ENCODE peak calls at places on chromosome 3, in five cellular contexts. One of them, this sample, is unnamed.

GRCh38 chr3:71060536-71060935 is 523.0 kb downstream of the FOXP1 start:
- DNase-seq in colonic mucosa: no peak
- DNase-seq in adrenal gland: no peak
- DNase-seq in choroid plexus epithelial cell: no peak
- DNase-seq in pancreas: no peak
- DNase-seq in this sample: no peak

GRCh38 chr3:46679681-46680080 is 13.8 kb downstream of the ALS2CL start:
- DNase-seq in colonic mucosa: no peak
- DNase-seq in pancreas: no peak
- DNase-seq in choroid plexus epithelial cell: no peak
- DNase-seq in adrenal gland: no peak
- DNase-seq in this sample: no peak

GRCh38 chr3:161142486-161142885 is 37.3 kb upstream of the B3GALNT1 start:
- DNase-seq in colonic mucosa: no peak
- DNase-seq in pancreas: no peak
- DNase-seq in choroid plexus epithelial cell: peak; percentile 13
- DNase-seq in adrenal gland: no peak
- DNase-seq in this sample: no peak

GRCh38 chr3:170735821-170736220 is 134.2 kb downstream of the RPL22L1 start:
- DNase-seq in choroid plexus epithelial cell: no peak
- DNase-seq in colonic mucosa: no peak
- DNase-seq in adrenal gland: no peak
- DNase-seq in pancreas: no peak
- DNase-seq in this sample: no peak

GRCh38 chr3:112782481-112782880 is 64.2 kb downstream of the CD200R1L start:
- DNase-seq in colonic mucosa: no peak
- DNase-seq in pancreas: no peak
- DNase-seq in adrenal gland: no peak
- DNase-seq in choroid plexus epithelial cell: no peak
- DNase-seq in this sample: no peak

GRCh38 chr3:72301779-72302178 is 516.8 kb upstream of the PROK2 start:
- DNase-seq in adrenal gland: no peak
- DNase-seq in pancreas: peak; percentile 62
- DNase-seq in choroid plexus epithelial cell: no peak
- DNase-seq in colonic mucosa: peak; percentile 30
- DNase-seq in this sample: no peak

GRCh38 chr3:119643094-119643493 is 17.3 kb downstream of the POPDC2 start:
- DNase-seq in adrenal gland: no peak
- DNase-seq in colonic mucosa: no peak
- DNase-seq in pancreas: no peak
- DNase-seq in choroid plexus epithelial cell: no peak
- DNase-seq in this sample: no peak

GRCh38 chr3:78900426-78900825 is 867.4 kb downstream of the ROBO1 start:
- DNase-seq in pancreas: no peak
- DNase-seq in adrenal gland: no peak
- DNase-seq in choroid plexus epithelial cell: peak; percentile 51
- DNase-seq in colonic mucosa: no peak
- DNase-seq in this sample: no peak

GRCh38 chr3:186277268-186277909 is 84.6 kb downstream of the DGKG start:
- DNase-seq in pancreas: no peak
- DNase-seq in adrenal gland: peak; percentile 58
- DNase-seq in choroid plexus epithelial cell: peak; percentile 87
- DNase-seq in colonic mucosa: no peak
- DNase-seq in this sample: no peak

GRCh38 chr3:12300137-12300536 is 11.3 kb downstream of the PPARG start:
- DNase-seq in pancreas: no peak
- DNase-seq in adrenal gland: no peak
- DNase-seq in choroid plexus epithelial cell: no peak
- DNase-seq in colonic mucosa: no peak
- DNase-seq in this sample: no peak

GRCh38 chr3:172717493-172718088 is 6.7 kb upstream of the NCEH1 start:
- DNase-seq in adrenal gland: no peak
- DNase-seq in choroid plexus epithelial cell: peak; percentile 28
- DNase-seq in colonic mucosa: no peak
- DNase-seq in pancreas: no peak
- DNase-seq in this sample: no peak
- TF ChIP-seq CTCF in adrenal gland: no peak
- TF ChIP-seq CTCF in choroid plexus epithelial cell: peak; percentile 39
- TF ChIP-seq CTCF in colonic mucosa: peak; percentile 15
- TF ChIP-seq CTCF in pancreas: peak; percentile 11
- TF ChIP-seq CTCF in this sample: no peak

GRCh38 chr3:34367521-34367920 is 569.1 kb downstream of the PDCD6IP start:
- DNase-seq in choroid plexus epithelial cell: no peak
- DNase-seq in colonic mucosa: no peak
- DNase-seq in pancreas: no peak
- DNase-seq in adrenal gland: no peak
- DNase-seq in this sample: no peak
- TF ChIP-seq CTCF in choroid plexus epithelial cell: no peak
- TF ChIP-seq CTCF in colonic mucosa: no peak
- TF ChIP-seq CTCF in pancreas: no peak
- TF ChIP-seq CTCF in adrenal gland: no peak
- TF ChIP-seq CTCF in this sample: no peak

GRCh38 chr3:191523099-191523498 is 62.1 kb downstream of the PYDC2 start:
- DNase-seq in colonic mucosa: no peak
- DNase-seq in adrenal gland: no peak
- DNase-seq in choroid plexus epithelial cell: no peak
- DNase-seq in pancreas: no peak
- DNase-seq in this sample: no peak
- TF ChIP-seq CTCF in colonic mucosa: no peak
- TF ChIP-seq CTCF in adrenal gland: no peak
- TF ChIP-seq CTCF in choroid plexus epithelial cell: no peak
- TF ChIP-seq CTCF in pancreas: no peak
- TF ChIP-seq CTCF in this sample: no peak

DNA sequence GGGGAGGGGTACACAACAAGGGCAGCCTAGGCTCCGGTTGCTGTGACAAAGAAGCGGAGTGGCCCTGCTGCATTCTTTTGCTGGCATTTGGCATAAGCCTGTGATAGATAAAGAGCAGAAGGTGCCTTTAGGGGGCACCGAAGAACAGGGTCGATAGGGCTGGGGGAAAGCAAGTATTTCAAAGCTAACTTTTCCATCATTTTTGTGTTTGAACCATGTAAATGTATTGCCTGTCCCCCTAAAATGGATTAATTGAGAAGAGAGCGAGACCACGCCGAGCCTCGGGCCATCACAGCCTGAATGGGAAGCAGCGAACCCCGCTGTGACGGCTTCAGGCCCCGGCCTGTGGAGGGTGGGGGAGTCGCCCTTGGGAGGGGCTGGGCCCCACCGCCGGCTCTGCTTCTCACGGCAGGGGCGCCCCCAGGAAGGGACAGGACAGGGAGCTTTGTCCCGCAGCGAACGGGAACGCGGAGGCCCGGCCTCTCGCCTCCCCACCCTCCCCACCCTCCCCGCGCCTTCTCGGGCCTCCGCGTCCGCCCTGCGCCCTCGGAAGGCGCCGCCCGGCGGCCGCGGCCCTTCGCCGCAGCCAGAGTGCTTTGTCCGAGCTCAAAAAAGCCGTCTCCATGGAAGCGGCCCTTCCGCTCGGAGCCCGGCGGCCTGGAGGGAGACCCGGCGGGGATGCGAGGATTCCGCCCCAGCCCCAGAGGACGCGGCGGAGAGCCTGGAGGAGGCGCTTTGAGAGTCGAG is 32.4 kb upstream of the ALDH1L1 start:
- DNase-seq in adrenal gland: peak; percentile 57
- DNase-seq in pancreas: peak; percentile 69
- DNase-seq in choroid plexus epithelial cell: peak; percentile 64
- DNase-seq in colonic mucosa: no peak
- DNase-seq in this sample: peak; percentile 78
- TF ChIP-seq CTCF in adrenal gland: peak; percentile 15
- TF ChIP-seq CTCF in pancreas: peak; percentile 8
- TF ChIP-seq CTCF in choroid plexus epithelial cell: peak; percentile 34
- TF ChIP-seq CTCF in colonic mucosa: no peak
- TF ChIP-seq CTCF in this sample: peak; percentile 40

GRCh38 chr3:191065183-191065805 is 133.7 kb upstream of the OSTN start:
- DNase-seq in colonic mucosa: no peak
- DNase-seq in adrenal gland: no peak
- DNase-seq in pancreas: no peak
- DNase-seq in choroid plexus epithelial cell: peak; percentile 65
- DNase-seq in this sample: no peak
- TF ChIP-seq CTCF in colonic mucosa: no peak
- TF ChIP-seq CTCF in adrenal gland: no peak
- TF ChIP-seq CTCF in pancreas: no peak
- TF ChIP-seq CTCF in choroid plexus epithelial cell: no peak
- TF ChIP-seq CTCF in this sample: no peak

DNA sequence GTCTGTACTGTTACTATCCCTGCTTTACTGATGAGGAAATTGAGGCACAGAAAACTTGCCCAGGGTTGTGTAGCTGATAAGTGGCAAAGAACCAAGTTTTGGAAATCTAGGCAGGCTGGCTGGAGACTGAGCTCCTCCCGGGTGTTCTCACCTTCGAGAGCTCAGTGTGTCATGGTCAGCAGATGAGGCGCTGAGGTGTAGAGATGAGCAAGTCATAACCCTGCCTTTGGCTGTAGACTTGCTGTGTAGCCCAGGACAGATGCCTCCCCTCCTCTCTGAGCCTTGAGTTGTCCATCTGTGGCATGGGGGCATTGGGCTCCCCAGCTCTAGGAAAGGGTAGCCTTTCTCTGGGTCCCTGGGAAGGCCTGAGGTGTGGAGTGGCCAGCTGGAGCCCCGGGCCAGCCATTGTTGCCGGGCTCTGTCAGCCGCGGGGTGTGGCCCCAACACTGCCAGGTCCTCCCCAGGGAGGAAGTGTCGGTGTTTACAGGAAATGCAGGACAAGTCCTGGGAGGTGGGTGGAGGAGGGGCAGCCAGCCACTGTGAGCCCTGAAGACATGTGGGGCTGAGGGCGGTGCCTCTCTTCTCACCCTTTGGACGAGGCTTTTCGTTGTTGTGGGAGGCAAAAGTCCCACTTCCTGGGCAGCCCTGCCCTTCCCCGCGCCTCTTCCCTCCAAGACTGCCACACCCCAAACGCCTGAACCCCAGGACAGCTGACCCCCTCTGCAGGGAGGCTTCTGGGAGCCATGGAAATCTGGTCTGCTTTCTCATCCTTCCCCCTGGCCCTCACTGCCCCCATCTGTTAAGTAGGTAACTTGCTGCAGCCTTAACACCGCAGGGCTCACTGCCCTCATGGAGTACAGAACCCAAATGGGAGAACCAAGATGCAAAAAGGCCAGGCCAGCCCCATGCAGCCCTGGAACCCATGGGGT is 29.1 kb downstream of the FGD5 start:
- DNase-seq in adrenal gland: peak; percentile 15
- DNase-seq in colonic mucosa: peak; percentile 81
- DNase-seq in pancreas: no peak
- DNase-seq in choroid plexus epithelial cell: no peak
- DNase-seq in this sample: peak; percentile 28
- TF ChIP-seq CTCF in adrenal gland: no peak
- TF ChIP-seq CTCF in colonic mucosa: no peak
- TF ChIP-seq CTCF in pancreas: no peak
- TF ChIP-seq CTCF in choroid plexus epithelial cell: no peak
- TF ChIP-seq CTCF in this sample: no peak

GRCh38 chr3:100231668-100232067 is 29.1 kb upstream of the TBC1D23 start:
- DNase-seq in choroid plexus epithelial cell: no peak
- DNase-seq in colonic mucosa: no peak
- DNase-seq in pancreas: no peak
- DNase-seq in adrenal gland: no peak
- DNase-seq in this sample: no peak

GRCh38 chr3:100225883-100226282 is 34.9 kb upstream of the TBC1D23 start:
- DNase-seq in adrenal gland: no peak
- DNase-seq in choroid plexus epithelial cell: no peak
- DNase-seq in pancreas: no peak
- DNase-seq in colonic mucosa: no peak
- DNase-seq in this sample: no peak

GRCh38 chr3:100234364-100234763 is 26.4 kb upstream of the TBC1D23 start:
- DNase-seq in adrenal gland: no peak
- DNase-seq in colonic mucosa: no peak
- DNase-seq in choroid plexus epithelial cell: no peak
- DNase-seq in pancreas: no peak
- DNase-seq in this sample: no peak

GRCh38 chr3:100226712-100227429 is 33.9 kb upstream of the TBC1D23 start:
- DNase-seq in adrenal gland: no peak
- DNase-seq in choroid plexus epithelial cell: peak; percentile 76
- DNase-seq in colonic mucosa: no peak
- DNase-seq in pancreas: no peak
- DNase-seq in this sample: no peak

DNA sequence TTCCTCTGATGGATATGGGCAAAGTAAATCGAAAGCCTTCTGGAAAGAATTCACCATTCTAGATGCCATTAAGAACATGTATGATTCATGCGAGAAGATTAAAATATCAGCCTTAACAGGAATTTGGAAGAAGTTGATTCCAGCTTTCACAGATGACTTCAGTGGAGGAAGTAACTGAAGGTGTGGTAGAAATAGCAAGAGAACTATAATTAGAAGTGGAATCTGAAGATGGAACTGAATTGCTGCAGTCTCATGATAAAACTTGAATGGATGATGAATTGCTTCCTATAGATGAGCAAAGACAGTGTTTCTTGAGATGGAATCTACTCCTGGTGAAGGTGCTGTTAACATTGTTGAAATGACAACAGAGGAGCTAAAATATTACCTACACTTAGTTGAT is 30.1 kb upstream of the TBC1D23 start:
- DNase-seq in choroid plexus epithelial cell: no peak
- DNase-seq in pancreas: no peak
- DNase-seq in colonic mucosa: no peak
- DNase-seq in adrenal gland: no peak
- DNase-seq in this sample: no peak
- TF ChIP-seq CTCF in choroid plexus epithelial cell: no peak
- TF ChIP-seq CTCF in pancreas: no peak
- TF ChIP-seq CTCF in colonic mucosa: no peak
- TF ChIP-seq CTCF in adrenal gland: no peak
- TF ChIP-seq CTCF in this sample: no peak

This sample was measured in nephron progenitor cell.